ENCODE peak calls at places on chromosomes 11 and 22, in four cellular contexts. One of them, this sample, is unnamed.

GRCh38 chr22:19196841-19197612 is 18.5 kb upstream of the SLC25A1 start:
- DNase-seq in DND-41: no peak
- DNase-seq in cardiac muscle cell: no peak
- DNase-seq in thoracic aorta: no peak
- DNase-seq in this sample: no peak

GRCh38 chr11:36367806-36368680 is 72.0 kb downstream of the PRR5L start:
- DNase-seq in thoracic aorta: no peak
- DNase-seq in DND-41: no peak
- DNase-seq in cardiac muscle cell: no peak
- DNase-seq in this sample: no peak

GRCh38 chr11:75467311-75467710 is 34.3 kb upstream of the KLHL35 start:
- DNase-seq in DND-41: no peak
- DNase-seq in thoracic aorta: no peak
- DNase-seq in cardiac muscle cell: no peak
- DNase-seq in this sample: no peak

GRCh38 chr11:72584293-72584921 is 89.8 kb downstream of the PDE2A start:
- DNase-seq in thoracic aorta: no peak
- DNase-seq in DND-41: no peak
- DNase-seq in cardiac muscle cell: peak; percentile 9
- DNase-seq in this sample: peak; percentile 15

GRCh38 chr11:103202048-103202651 is 92.9 kb downstream of the DYNC2H1 start:
- DNase-seq in thoracic aorta: no peak
- DNase-seq in cardiac muscle cell: peak; percentile 52
- DNase-seq in DND-41: no peak
- DNase-seq in this sample: no peak

GRCh38 chr22:28674121-28674563 is 5.5 kb downstream of the TTC28 start:
- DNase-seq in thoracic aorta: no peak
- DNase-seq in DND-41: peak; percentile 76
- DNase-seq in cardiac muscle cell: no peak
- DNase-seq in this sample: no peak

GRCh38 chr22:25987948-25988347 is 181.3 kb upstream of the SEZ6L start:
- DNase-seq in thoracic aorta: no peak
- DNase-seq in DND-41: peak; percentile 44
- DNase-seq in cardiac muscle cell: no peak
- DNase-seq in this sample: no peak

GRCh38 chr11:9605742-9606141 is 32.3 kb downstream of the WEE1 start:
- DNase-seq in cardiac muscle cell: no peak
- DNase-seq in DND-41: no peak
- DNase-seq in thoracic aorta: no peak
- DNase-seq in this sample: no peak

GRCh38 chr11:73480677-73481076 is 104.5 kb downstream of the RELT start:
- DNase-seq in DND-41: no peak
- DNase-seq in cardiac muscle cell: no peak
- DNase-seq in thoracic aorta: no peak
- DNase-seq in this sample: no peak

GRCh38 chr22:39481595-39481994 is 20.5 kb upstream of the MIEF1 start:
- DNase-seq in cardiac muscle cell: no peak
- DNase-seq in DND-41: no peak
- DNase-seq in thoracic aorta: no peak
- DNase-seq in this sample: no peak

GRCh38 chr11:35943761-35944502 is at the start of gene LDLRAD3:
- DNase-seq in DND-41: no peak
- DNase-seq in thoracic aorta: peak; percentile 13
- DNase-seq in cardiac muscle cell: peak; percentile 84
- DNase-seq in this sample: no peak

GRCh38 chr11:12472401-12473065 is 95.2 kb downstream of the PARVA start:
- DNase-seq in DND-41: no peak
- DNase-seq in cardiac muscle cell: no peak
- DNase-seq in thoracic aorta: no peak
- DNase-seq in this sample: no peak

GRCh38 chr22:43471606-43472135 is 59.9 kb downstream of the MPPED1 start:
- DNase-seq in thoracic aorta: no peak
- DNase-seq in cardiac muscle cell: no peak
- DNase-seq in DND-41: no peak
- DNase-seq in this sample: no peak

GRCh38 chr11:5808500-5809121 is at the start of gene OR52N2:
- DNase-seq in cardiac muscle cell: peak; percentile 82
- DNase-seq in thoracic aorta: no peak
- DNase-seq in DND-41: peak; percentile 67
- DNase-seq in this sample: peak; percentile 42

GRCh38 chr11:18705651-18706281 is 7.2 kb downstream of the TMEM86A start:
- DNase-seq in thoracic aorta: no peak
- DNase-seq in cardiac muscle cell: peak; percentile 46
- DNase-seq in DND-41: no peak
- DNase-seq in this sample: no peak

GRCh38 chr11:61792310-61793083 is at the start of the genes FEN1 and TMEM258:
- DNase-seq in thoracic aorta: peak; percentile 61
- DNase-seq in cardiac muscle cell: peak; percentile 92
- DNase-seq in DND-41: peak; percentile 89
- DNase-seq in this sample: peak; percentile 83

GRCh38 chr11:76233936-76234703 is 27.8 kb upstream of the WNT11 start:
- DNase-seq in DND-41: no peak
- DNase-seq in thoracic aorta: peak; percentile 11
- DNase-seq in cardiac muscle cell: no peak
- DNase-seq in this sample: no peak

GRCh38 chr11:111936045-111936400 is 1.1 kb upstream of the DIXDC1 start:
- DNase-seq in cardiac muscle cell: no peak
- DNase-seq in thoracic aorta: no peak
- DNase-seq in DND-41: no peak
- DNase-seq in this sample: no peak

GRCh38 chr22:44659140-44659539 is 42.9 kb upstream of the PRR5 start:
- DNase-seq in cardiac muscle cell: no peak
- DNase-seq in DND-41: no peak
- DNase-seq in thoracic aorta: no peak
- DNase-seq in this sample: no peak

GRCh38 chr22:29464581-29464980 is 15.4 kb upstream of the NEFH start:
- DNase-seq in thoracic aorta: no peak
- DNase-seq in cardiac muscle cell: no peak
- DNase-seq in DND-41: no peak
- DNase-seq in this sample: no peak

GRCh38 chr11:47305734-47306483 is 36.0 kb downstream of the MADD start:
- DNase-seq in cardiac muscle cell: no peak
- DNase-seq in DND-41: no peak
- DNase-seq in thoracic aorta: peak; percentile 27
- DNase-seq in this sample: no peak

GRCh38 chr11:130554241-130555055 is 106.0 kb downstream of the ADAMTS15 start:
- DNase-seq in thoracic aorta: no peak
- DNase-seq in DND-41: no peak
- DNase-seq in cardiac muscle cell: no peak
- DNase-seq in this sample: no peak

GRCh38 chr11:35964846-35965245 is 21.0 kb downstream of the LDLRAD3 start:
- DNase-seq in thoracic aorta: no peak
- DNase-seq in DND-41: no peak
- DNase-seq in cardiac muscle cell: no peak
- DNase-seq in this sample: no peak

GRCh38 chr11:118565062-118565461 is 669 bp downstream of the IFT46 start:
- DNase-seq in cardiac muscle cell: no peak
- DNase-seq in DND-41: no peak
- DNase-seq in thoracic aorta: peak; percentile 30
- DNase-seq in this sample: no peak

GRCh38 chr22:22168190-22168940 is 76.2 kb upstream of the VPREB1 start:
- DNase-seq in DND-41: peak; percentile 51
- DNase-seq in cardiac muscle cell: no peak
- DNase-seq in thoracic aorta: no peak
- DNase-seq in this sample: no peak

GRCh38 chr11:59801981-59802638 is 8.5 kb downstream of the MRPL16 start:
- DNase-seq in thoracic aorta: no peak
- DNase-seq in DND-41: no peak
- DNase-seq in cardiac muscle cell: no peak
- DNase-seq in this sample: no peak

GRCh38 chr11:47033439-47033838 is 96.9 kb downstream of the CSTPP1 start:
- DNase-seq in DND-41: no peak
- DNase-seq in cardiac muscle cell: no peak
- DNase-seq in thoracic aorta: no peak
- DNase-seq in this sample: no peak

GRCh38 chr22:24506802-24507438 is 11.8 kb downstream of the UPB1 start:
- DNase-seq in cardiac muscle cell: no peak
- DNase-seq in DND-41: no peak
- DNase-seq in thoracic aorta: no peak
- DNase-seq in this sample: no peak

GRCh38 chr11:93529707-93530467 is 13.3 kb downstream of the SMCO4 start:
- DNase-seq in cardiac muscle cell: no peak
- DNase-seq in thoracic aorta: no peak
- DNase-seq in DND-41: peak; percentile 51
- DNase-seq in this sample: no peak

GRCh38 chr11:126452718-126453117 is 97.2 kb downstream of the ST3GAL4 start:
- DNase-seq in DND-41: no peak
- DNase-seq in thoracic aorta: no peak
- DNase-seq in cardiac muscle cell: no peak
- DNase-seq in this sample: no peak

GRCh38 chr11:93622043-93622442 is 39.4 kb upstream of the CEP295 start:
- DNase-seq in thoracic aorta: no peak
- DNase-seq in DND-41: no peak
- DNase-seq in cardiac muscle cell: no peak
- DNase-seq in this sample: no peak

GRCh38 chr11:44978279-44978960 is 27.7 kb upstream of the TP53I11 start:
- DNase-seq in DND-41: no peak
- DNase-seq in thoracic aorta: no peak
- DNase-seq in cardiac muscle cell: no peak
- DNase-seq in this sample: no peak

GRCh38 chr11:44978961-44979331 is 28.3 kb upstream of the TP53I11 start:
- DNase-seq in cardiac muscle cell: no peak
- DNase-seq in thoracic aorta: no peak
- DNase-seq in DND-41: no peak
- DNase-seq in this sample: no peak

GRCh38 chr11:44982496-44983062 is 31.9 kb upstream of the TP53I11 start:
- DNase-seq in thoracic aorta: no peak
- DNase-seq in DND-41: no peak
- DNase-seq in cardiac muscle cell: no peak
- DNase-seq in this sample: no peak

GRCh38 chr11:44979536-44980399 is 29.1 kb upstream of the TP53I11 start:
- DNase-seq in cardiac muscle cell: no peak
- DNase-seq in thoracic aorta: no peak
- DNase-seq in DND-41: no peak
- DNase-seq in this sample: no peak

GRCh38 chr11:44980533-44981427 is 30.1 kb upstream of the TP53I11 start:
- DNase-seq in thoracic aorta: no peak
- DNase-seq in DND-41: no peak
- DNase-seq in cardiac muscle cell: no peak
- DNase-seq in this sample: no peak
- H3K27ac ChIP-seq in thoracic aorta: no peak overlapping the region
- H3K27ac ChIP-seq in DND-41: no peak overlapping the region
- H3K27ac ChIP-seq in cardiac muscle cell: no peak overlapping the region
- H3K27ac ChIP-seq in this sample: no peak overlapping the region

GRCh38 chr11:94870422-94870821 is 102.3 kb downstream of the AMOTL1 start:
- DNase-seq in thoracic aorta: no peak
- DNase-seq in cardiac muscle cell: no peak
- DNase-seq in DND-41: no peak
- DNase-seq in this sample: no peak
- H3K36me3 ChIP-seq in thoracic aorta: peaks cover 42% of the 10 kb centered on the region
- H3K36me3 ChIP-seq in cardiac muscle cell: no peaks in the 10 kb centered on the region
- H3K36me3 ChIP-seq in DND-41: no peaks in the 10 kb centered on the region
- H3K36me3 ChIP-seq in this sample: no peaks in the 10 kb centered on the region

DNA sequence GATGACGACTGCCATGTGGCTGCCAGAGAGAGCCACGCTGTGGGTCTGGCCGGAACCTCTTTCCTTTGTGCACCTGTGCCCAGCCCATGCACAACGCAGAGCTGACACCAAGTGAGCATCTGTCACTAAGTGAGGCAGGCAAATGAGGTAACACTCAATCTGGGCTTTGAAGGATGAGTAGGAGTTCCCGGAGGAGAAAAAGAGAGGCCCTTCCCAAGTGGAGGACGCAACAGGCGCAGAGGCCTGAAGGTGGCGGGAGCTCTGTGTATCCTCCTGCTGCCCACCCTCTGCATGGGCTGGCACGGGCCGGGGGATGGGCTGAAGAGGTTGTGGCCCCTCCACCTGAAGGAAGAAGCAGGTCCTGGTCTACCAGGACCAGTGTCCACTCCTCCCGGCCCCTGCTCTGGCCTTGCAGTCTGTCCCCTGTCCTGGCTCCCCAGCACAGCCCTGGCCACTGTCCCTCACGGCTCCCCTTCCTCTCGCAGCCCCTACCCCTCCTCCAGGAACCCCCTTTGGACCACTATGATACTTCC is 23.4 kb upstream of the PPARA start:
- DNase-seq in cardiac muscle cell: no peak
- DNase-seq in thoracic aorta: no peak
- DNase-seq in DND-41: no peak
- DNase-seq in this sample: no peak
- H3K27ac ChIP-seq in cardiac muscle cell: no peak overlapping the region
- H3K27ac ChIP-seq in thoracic aorta: no peak overlapping the region
- H3K27ac ChIP-seq in DND-41: no peak overlapping the region
- H3K27ac ChIP-seq in this sample: no peak overlapping the region

GRCh38 chr22:37925311-37925710 is 19.2 kb downstream of the MICALL1 start:
- DNase-seq in DND-41: no peak
- DNase-seq in cardiac muscle cell: no peak
- DNase-seq in thoracic aorta: no peak
- DNase-seq in this sample: no peak
- H3K36me3 ChIP-seq in DND-41: peaks cover 33% of the 10 kb centered on the region
- H3K36me3 ChIP-seq in cardiac muscle cell: peaks cover 15% of the 10 kb centered on the region
- H3K36me3 ChIP-seq in thoracic aorta: peaks cover 48% of the 10 kb centered on the region
- H3K36me3 ChIP-seq in this sample: peaks cover 33% of the 10 kb centered on the region

DNA sequence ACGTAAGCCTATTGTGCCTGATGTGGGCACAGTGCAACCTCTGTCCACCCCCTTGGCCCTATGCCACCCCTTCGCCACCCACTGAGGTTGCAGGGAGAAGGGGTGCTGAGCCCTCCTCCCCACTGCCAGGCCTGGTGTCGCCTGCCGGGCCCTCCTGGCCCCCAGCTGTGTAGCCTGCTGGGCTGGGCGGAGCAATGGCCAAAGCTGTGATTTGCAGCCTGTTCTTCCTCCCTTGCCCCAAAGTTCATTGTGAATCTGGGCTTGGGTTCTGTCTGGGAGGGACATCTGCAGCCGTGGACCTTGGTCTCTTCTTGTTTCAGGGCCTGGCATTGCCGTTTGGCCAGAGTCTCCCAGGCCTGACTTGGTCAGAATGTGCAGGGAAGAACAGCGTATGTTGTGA is 121.9 kb downstream of the PKNOX2 start:
- DNase-seq in cardiac muscle cell: no peak
- DNase-seq in thoracic aorta: no peak
- DNase-seq in DND-41: no peak
- DNase-seq in this sample: no peak
- H3K27ac ChIP-seq in cardiac muscle cell: no peak overlapping the region
- H3K27ac ChIP-seq in thoracic aorta: no peak overlapping the region
- H3K27ac ChIP-seq in DND-41: no peak overlapping the region
- H3K27ac ChIP-seq in this sample: no peak overlapping the region

DNA sequence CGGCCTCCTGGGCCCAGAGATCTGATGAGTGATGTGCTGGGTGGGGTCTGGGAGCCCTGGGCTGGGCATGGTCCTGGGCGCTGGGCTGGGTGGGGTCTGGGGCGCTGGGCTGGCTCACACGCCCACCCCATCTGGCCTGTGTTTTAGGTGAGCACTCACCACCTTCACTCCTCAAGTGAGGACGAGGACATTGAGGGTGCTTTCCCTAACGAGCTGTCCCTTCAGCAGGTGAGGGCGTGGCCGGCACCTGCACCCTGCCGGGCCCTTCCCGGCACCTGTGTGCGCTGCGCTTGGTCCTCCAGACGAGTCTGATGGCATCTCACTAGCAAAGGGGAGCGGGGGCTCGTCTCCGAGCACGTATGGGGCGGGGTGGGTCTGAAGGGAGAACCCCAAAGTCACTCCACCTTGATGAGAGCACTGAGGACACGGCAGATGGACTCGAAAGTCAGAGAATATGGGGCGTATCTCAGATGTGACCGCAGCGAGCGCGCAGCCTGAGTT is 37.9 kb downstream of the SBF1 start:
- DNase-seq in DND-41: no peak
- DNase-seq in cardiac muscle cell: no peak
- DNase-seq in thoracic aorta: no peak
- DNase-seq in this sample: no peak
- H3K36me3 ChIP-seq in DND-41: peaks cover 83% of the 10 kb centered on the region
- H3K36me3 ChIP-seq in cardiac muscle cell: peaks cover 26% of the 10 kb centered on the region
- H3K36me3 ChIP-seq in thoracic aorta: peaks cover 71% of the 10 kb centered on the region
- H3K36me3 ChIP-seq in this sample: peaks cover 64% of the 10 kb centered on the region

GRCh38 chr11:27482793-27483192 is 10.2 kb upstream of the LGR4 start:
- DNase-seq in thoracic aorta: no peak
- DNase-seq in cardiac muscle cell: no peak
- DNase-seq in DND-41: no peak
- DNase-seq in this sample: no peak
- H3K27ac ChIP-seq in thoracic aorta: no peak overlapping the region
- H3K27ac ChIP-seq in cardiac muscle cell: no peak overlapping the region
- H3K27ac ChIP-seq in DND-41: no peak overlapping the region
- H3K27ac ChIP-seq in this sample: no peak overlapping the region